ENCODE peak calls at places on chromosomes 3 and 15, in six cellular contexts. X, A, D, V, B and Q are unnamed samples.

GRCh38 chr3:8867646-8868045 is 95.6 kb downstream of the RAD18 start:
- DNase-seq in X (no peak), A (no peak), D (no peak), V (no peak), B (no peak), Q (no peak)

GRCh38 chr3:197260491-197261163 is 37.8 kb downstream of the DLG1 start:
- DNase-seq in X (no peak), A (no peak), D (no peak), V (no peak), B (no peak), Q (no peak)

GRCh38 chr3:4739289-4740236 is 239.7 kb upstream of the BHLHE40 start:
- DNase-seq in X (no peak), A (no peak), D (no peak), V (no peak), B (no peak), Q (no peak)

GRCh38 chr3:54663558-54664114 is 264.2 kb downstream of the LRTM1 start:
- DNase-seq in X (no peak), A (no peak), D (no peak), V (no peak), B (no peak), Q (no peak)

GRCh38 chr3:69509288-69509687 is 123.4 kb upstream of the FRMD4B start:
- DNase-seq in X (no peak), A (no peak), D (no peak), V (no peak), B (no peak), Q (peak)

GRCh38 chr3:45321607-45322391 is 66.6 kb upstream of the LARS2 start:
- DNase-seq in X (no peak), A (no peak), D (no peak), V (no peak), B (no peak), Q (peak)

GRCh38 chr3:49642708-49643145 is 31.4 kb upstream of the APEH start:
- DNase-seq in X (no peak), A (no peak), D (no peak), V (no peak), B (no peak), Q (no peak)

GRCh38 chr3:110687138-110687537 is 384.5 kb upstream of the NECTIN3 start:
- DNase-seq in X (no peak), A (peak), D (no peak), V (no peak), B (no peak), Q (no peak)

GRCh38 chr3:107630779-107631178 is 108.0 kb downstream of the BBX start:
- DNase-seq in X (no peak), A (no peak), D (no peak), V (no peak), B (no peak), Q (peak)

GRCh38 chr15:66573348-66573718 is 7.5 kb upstream of the LCTL start:
- DNase-seq in X (no peak), A (no peak), D (no peak), V (no peak), B (no peak), Q (no peak)

GRCh38 chr15:83092309-83092976 is 15.0 kb upstream of the TM6SF1 start:
- DNase-seq in X (no peak), A (peak), D (peak), V (peak), B (peak), Q (peak)

GRCh38 chr3:192825657-192826200 is 91.9 kb downstream of the MB21D2 start:
- DNase-seq in X (no peak), A (no peak), D (no peak), V (peak), B (no peak), Q (peak)

GRCh38 chr3:47799733-47800132 is 3.2 kb upstream of the DHX30 start:
- DNase-seq in X (no peak), A (peak), D (no peak), V (no peak), B (peak), Q (no peak)

GRCh38 chr3:181721369-181721768 is 9.6 kb downstream of the SOX2 start:
- DNase-seq in X (no peak), A (no peak), D (no peak), V (no peak), B (no peak), Q (no peak)

GRCh38 chr15:58043192-58043903 is 22.2 kb downstream of the ALDH1A2 start:
- DNase-seq in X (no peak), A (peak), D (peak), V (peak), B (no peak), Q (peak)

GRCh38 chr3:117117188-117117936 is 407.8 kb downstream of the TUSC7 start:
- DNase-seq in X (no peak), A (no peak), D (no peak), V (no peak), B (no peak), Q (no peak)

GRCh38 chr15:94576889-94577533 is 345.6 kb downstream of the MCTP2 start:
- DNase-seq in X (no peak), A (peak), D (no peak), V (peak), B (peak), Q (peak)

GRCh38 chr15:36498401-36498800 is 81.0 kb upstream of the CDIN1 start:
- DNase-seq in X (no peak), A (no peak), D (no peak), V (peak), B (no peak), Q (no peak)

GRCh38 chr3:160331127-160331937 is 67.7 kb downstream of the IFT80 start:
- DNase-seq in X (no peak), A (peak), D (no peak), V (peak), B (no peak), Q (peak)

GRCh38 chr3:12287727-12288465 is 974 bp upstream of the PPARG start:
- DNase-seq in X (peak), A (peak), D (no peak), V (peak), B (peak), Q (peak)

GRCh38 chr3:71006810-71007785 is 576.4 kb downstream of the FOXP1 start:
- DNase-seq in X (no peak), A (peak), D (no peak), V (peak), B (peak), Q (peak)

GRCh38 chr3:8328971-8329370 is 172.7 kb upstream of the LMCD1 start:
- DNase-seq in X (no peak), A (no peak), D (no peak), V (no peak), B (no peak), Q (no peak)

GRCh38 chr15:65731926-65732325 is 60.2 kb downstream of the DENND4A start:
- DNase-seq in X (no peak), A (no peak), D (no peak), V (no peak), B (no peak), Q (peak)

GRCh38 chr15:66019826-66020398 is 150.6 kb downstream of the RAB11A start:
- DNase-seq in X (no peak), A (no peak), D (no peak), V (no peak), B (no peak), Q (no peak)

GRCh38 chr3:33119891-33120290 is 6.1 kb downstream of the CRTAP start:
- DNase-seq in X (no peak), A (no peak), D (peak), V (no peak), B (no peak), Q (no peak)

GRCh38 chr3:58051196-58051595 is 43.0 kb downstream of the FLNB start:
- DNase-seq in X (no peak), A (peak), D (no peak), V (peak), B (no peak), Q (peak)

GRCh38 chr3:64138046-64138445 is 87.2 kb downstream of the PRICKLE2 start:
- DNase-seq in X (no peak), A (no peak), D (no peak), V (no peak), B (no peak), Q (peak)

GRCh38 chr3:112635674-112636073 is 5.3 kb downstream of the CCDC80 start:
- DNase-seq in X (no peak), A (no peak), D (peak), V (peak), B (no peak), Q (peak)

GRCh38 chr3:18740631-18741583 is 315.8 kb upstream of the SATB1 start:
- DNase-seq in X (no peak), A (no peak), D (no peak), V (no peak), B (peak), Q (no peak)

GRCh38 chr3:148998715-148999413 is 7.5 kb downstream of the GYG1 start:
- DNase-seq in X (no peak), A (no peak), D (no peak), V (no peak), B (no peak), Q (peak)

GRCh38 chr15:49898575-49899283 is 220.3 kb downstream of the ATP8B4 start:
- DNase-seq in X (no peak), A (no peak), D (no peak), V (no peak), B (no peak), Q (no peak)

GRCh38 chr3:168517514-168518071 is 421.9 kb upstream of the GOLIM4 start:
- DNase-seq in X (no peak), A (peak), D (no peak), V (no peak), B (no peak), Q (peak)

GRCh38 chr3:128170866-128171516 is 17.7 kb downstream of the EEFSEC start:
- DNase-seq in X (no peak), A (peak), D (peak), V (peak), B (no peak), Q (peak)

GRCh38 chr15:98959640-98960007 is 48.0 kb downstream of the PGPEP1L start:
- DNase-seq in X (no peak), A (no peak), D (no peak), V (no peak), B (no peak), Q (no peak)

GRCh38 chr3:67459131-67459530 is 195.3 kb downstream of the SUCLG2 start:
- DNase-seq in X (no peak), A (no peak), D (no peak), V (no peak), B (no peak), Q (no peak)

DNA sequence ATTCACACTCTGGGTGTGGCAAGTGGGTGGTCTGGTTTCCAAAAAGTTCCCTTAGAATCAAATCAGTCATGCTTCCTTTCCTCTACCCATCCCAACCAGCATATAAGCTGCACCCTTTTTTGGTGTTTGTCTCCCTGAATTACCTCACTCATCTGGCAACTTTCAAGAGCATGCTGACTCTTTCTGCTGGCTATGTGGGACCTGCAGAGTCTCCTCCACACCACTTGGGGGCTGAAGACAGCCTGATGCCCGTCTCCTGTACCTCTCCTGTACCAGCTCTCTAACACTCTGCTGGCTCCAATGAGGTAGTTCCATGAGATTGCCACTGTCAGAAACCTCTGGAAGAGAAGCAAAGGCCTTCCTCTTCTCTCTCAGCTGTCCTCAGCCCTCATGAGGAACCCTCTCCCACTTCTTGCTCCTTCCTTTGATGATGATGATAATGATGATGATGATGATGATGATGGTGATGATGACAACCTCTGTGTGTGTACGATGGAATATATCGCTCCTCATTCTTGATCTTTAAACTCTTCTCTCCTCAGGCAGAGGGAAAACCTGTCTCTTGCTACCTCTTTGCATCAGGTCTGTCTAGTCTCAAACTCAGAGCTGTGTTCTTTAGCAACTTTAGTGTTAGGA is 257.4 kb downstream of the ZNF621 start:
- DNase-seq in X (no peak), A (peak), D (no peak), V (no peak), B (no peak), Q (no peak)
- TF ChIP-seq CTCF in X (no peak), A (peak), D (no peak), V (peak), B (peak), Q (no peak)

DNA sequence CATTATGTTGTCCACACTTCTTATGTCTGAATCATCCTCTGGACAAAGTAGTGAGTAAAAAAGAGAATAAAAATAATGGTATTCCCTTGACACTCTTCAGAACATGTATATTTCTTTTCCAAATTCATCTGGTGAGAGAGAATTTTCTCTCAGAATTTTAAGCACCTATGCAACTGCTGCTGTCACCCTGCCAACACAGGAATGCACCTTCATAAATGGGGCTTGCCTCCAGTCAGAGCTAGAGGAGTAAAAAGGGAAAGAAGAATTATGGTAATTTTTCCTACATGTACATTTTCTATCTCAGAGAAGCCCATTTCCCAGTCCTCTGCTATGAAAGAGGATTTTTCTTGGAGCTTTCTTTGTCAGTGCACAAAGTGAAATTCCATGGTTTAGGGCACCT is 92.2 kb upstream of the ALCAM start:
- DNase-seq in X (no peak), A (peak), D (no peak), V (no peak), B (no peak), Q (peak)
- TF ChIP-seq CTCF in X (no peak), A (no peak), D (no peak), V (no peak), B (no peak), Q (no peak)

GRCh38 chr3:109553573-109554371 is 216.4 kb upstream of the DPPA4 start:
- DNase-seq in X (no peak), A (peak), D (no peak), V (no peak), B (no peak), Q (peak)
- TF ChIP-seq CTCF in X (no peak), A (peak), D (no peak), V (no peak), B (no peak), Q (peak)

GRCh38 chr3:179098388-179099077 is 26.9 kb upstream of the ZMAT3 start:
- DNase-seq in X (no peak), A (peak), D (no peak), V (peak), B (no peak), Q (peak)
- TF ChIP-seq CTCF in X (no peak), A (no peak), D (no peak), V (peak), B (no peak), Q (peak)

GRCh38 chr3:23805228-23805880 is 401 bp upstream of the UBE2E1 start:
- DNase-seq in X (no peak), A (no peak), D (no peak), V (no peak), B (no peak), Q (no peak)
- TF ChIP-seq CTCF in X (no peak), A (no peak), D (no peak), V (no peak), B (no peak), Q (no peak)

GRCh38 chr15:75030023-75030413 is 6.6 kb downstream of the PPCDC start:
- DNase-seq in X (peak), A (no peak), D (peak), V (no peak), B (no peak), Q (peak)
- TF ChIP-seq CTCF in X (no peak), A (no peak), D (no peak), V (no peak), B (no peak), Q (no peak)

GRCh38 chr3:14600075-14600474 is 51.5 kb upstream of the CCDC174 start:
- DNase-seq in X (no peak), A (no peak), D (no peak), V (no peak), B (no peak), Q (no peak)

GRCh38 chr3:14601692-14602005 is 49.9 kb upstream of the CCDC174 start:
- DNase-seq in X (no peak), A (no peak), D (no peak), V (no peak), B (no peak), Q (no peak)

GRCh38 chr3:14602804-14603644 is 48.5 kb upstream of the CCDC174 start:
- DNase-seq in X (no peak), A (peak), D (no peak), V (no peak), B (no peak), Q (no peak)

GRCh38 chr3:14600856-14601610 is 50.5 kb upstream of the CCDC174 start:
- DNase-seq in X (no peak), A (no peak), D (no peak), V (no peak), B (no peak), Q (no peak)

DNA sequence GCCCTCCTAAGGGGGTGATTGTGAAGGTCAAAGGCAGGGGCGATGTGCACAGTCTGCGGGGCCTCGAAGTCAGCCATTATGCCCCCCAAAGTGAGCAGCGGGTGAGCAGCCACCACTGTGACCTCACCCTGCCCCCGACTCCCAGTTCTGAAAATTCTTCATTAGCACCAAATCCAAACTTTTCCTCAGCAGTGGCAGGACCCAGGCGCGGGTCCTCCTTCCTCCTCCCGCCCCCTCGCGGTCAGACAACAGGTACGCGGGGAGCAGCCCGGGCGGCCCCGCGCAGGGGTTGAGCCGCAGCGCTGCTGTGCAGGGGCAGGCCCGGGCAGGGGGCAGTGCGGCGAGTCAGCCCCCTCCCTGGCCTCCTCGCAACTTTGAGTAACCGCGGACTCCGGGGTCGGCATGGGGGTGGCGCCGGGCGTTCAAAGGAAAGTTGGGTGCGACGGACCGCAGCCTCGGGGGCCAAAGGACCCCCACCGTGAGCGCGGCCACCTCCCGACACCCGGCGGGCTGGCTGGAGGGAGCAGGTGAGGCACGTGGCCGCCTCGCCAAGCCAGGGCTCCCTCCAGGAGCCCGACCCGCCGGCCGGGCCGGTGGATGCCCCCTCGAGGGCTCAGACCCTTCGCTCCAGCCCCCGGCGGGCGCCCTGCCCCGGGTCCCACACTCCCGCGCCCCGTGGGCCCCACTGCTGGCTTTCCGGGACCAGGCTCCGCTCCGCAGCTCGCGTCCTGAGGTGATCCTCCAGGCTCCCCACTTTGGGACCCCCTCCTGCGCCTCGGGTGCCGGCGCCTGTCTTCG is 49.4 kb upstream of the CCDC174 start:
- DNase-seq in X (no peak), A (peak), D (no peak), V (no peak), B (peak), Q (no peak)
- TF ChIP-seq CTCF in X (no peak), A (peak), D (no peak), V (no peak), B (no peak), Q (peak)

GRCh38 chr3:150373234-150373633 is 34.9 kb upstream of the TSC22D2 start:
- DNase-seq in X (no peak), A (no peak), D (no peak), V (no peak), B (no peak), Q (no peak)

GRCh38 chr3:150370982-150371381 is 37.1 kb upstream of the TSC22D2 start:
- DNase-seq in X (no peak), A (no peak), D (no peak), V (no peak), B (no peak), Q (no peak)

GRCh38 chr3:150370129-150370602 is 37.9 kb upstream of the TSC22D2 start:
- DNase-seq in X (no peak), A (peak), D (peak), V (peak), B (no peak), Q (peak)

GRCh38 chr3:150371741-150372254 is 36.3 kb upstream of the TSC22D2 start:
- DNase-seq in X (no peak), A (peak), D (peak), V (peak), B (no peak), Q (peak)

GRCh38 chr3:150372320-150373118 is 35.6 kb upstream of the TSC22D2 start:
- DNase-seq in X (no peak), A (peak), D (no peak), V (no peak), B (peak), Q (no peak)
- TF ChIP-seq CTCF in X (no peak), A (peak), D (no peak), V (peak), B (no peak), Q (peak)